ENCODE peak calls at places on chromosomes 4 and X, in eight cellular contexts. One of them, this sample, is unnamed.

GRCh38 chr4:112178731-112179130 is 33.5 kb downstream of the FAM241A start:
- DNase-seq in lower leg skin: no peak
- DNase-seq in upper lobe of left lung: no peak
- DNase-seq in HCT116: no peak
- DNase-seq in tibial nerve: no peak
- DNase-seq in gastrocnemius medialis: no peak
- DNase-seq in heart left ventricle: no peak
- DNase-seq in endothelial cell of umbilical vein: no peak
- DNase-seq in this sample: no peak

GRCh38 chrX:37785569-37785968 is 5.7 kb downstream of the CYBB start:
- DNase-seq in lower leg skin: no peak
- DNase-seq in upper lobe of left lung: peak; percentile 53
- DNase-seq in tibial nerve: no peak
- DNase-seq in gastrocnemius medialis: no peak
- DNase-seq in endothelial cell of umbilical vein: no peak
- DNase-seq in HCT116: no peak
- DNase-seq in heart left ventricle: no peak
- DNase-seq in this sample: peak; percentile 87

GRCh38 chrX:77014655-77015377 is 432.4 kb upstream of the FGF16 start:
- DNase-seq in HCT116: no peak
- DNase-seq in lower leg skin: no peak
- DNase-seq in upper lobe of left lung: no peak
- DNase-seq in endothelial cell of umbilical vein: no peak
- DNase-seq in heart left ventricle: no peak
- DNase-seq in tibial nerve: no peak
- DNase-seq in gastrocnemius medialis: no peak
- DNase-seq in this sample: peak; percentile 20

GRCh38 chr4:165537028-165537648 is 158.3 kb downstream of the CPE start:
- DNase-seq in HCT116: peak; percentile 51
- DNase-seq in endothelial cell of umbilical vein: peak; percentile 83
- DNase-seq in tibial nerve: no peak
- DNase-seq in lower leg skin: no peak
- DNase-seq in gastrocnemius medialis: no peak
- DNase-seq in upper lobe of left lung: no peak
- DNase-seq in heart left ventricle: no peak
- DNase-seq in this sample: peak; percentile 56

GRCh38 chrX:154378059-154378798 is 866 bp upstream of the EMD start:
- DNase-seq in heart left ventricle: peak; percentile 64
- DNase-seq in tibial nerve: no peak
- DNase-seq in gastrocnemius medialis: peak; percentile 52
- DNase-seq in endothelial cell of umbilical vein: peak; percentile 70
- DNase-seq in lower leg skin: peak; percentile 33
- DNase-seq in upper lobe of left lung: peak; percentile 62
- DNase-seq in HCT116: no peak
- DNase-seq in this sample: no peak

GRCh38 chr4:101198741-101199339 is 148.5 kb downstream of the PPP3CA start:
- DNase-seq in gastrocnemius medialis: no peak
- DNase-seq in endothelial cell of umbilical vein: no peak
- DNase-seq in HCT116: no peak
- DNase-seq in tibial nerve: no peak
- DNase-seq in heart left ventricle: no peak
- DNase-seq in lower leg skin: no peak
- DNase-seq in upper lobe of left lung: no peak
- DNase-seq in this sample: no peak

GRCh38 chr4:66564901-66565648 is 894.8 kb upstream of the EPHA5 start:
- DNase-seq in gastrocnemius medialis: no peak
- DNase-seq in HCT116: no peak
- DNase-seq in endothelial cell of umbilical vein: no peak
- DNase-seq in heart left ventricle: no peak
- DNase-seq in tibial nerve: no peak
- DNase-seq in lower leg skin: no peak
- DNase-seq in upper lobe of left lung: no peak
- DNase-seq in this sample: no peak

GRCh38 chr4:91497892-91498291 is 805.9 kb upstream of the GRID2 start:
- DNase-seq in endothelial cell of umbilical vein: no peak
- DNase-seq in tibial nerve: no peak
- DNase-seq in gastrocnemius medialis: no peak
- DNase-seq in lower leg skin: no peak
- DNase-seq in HCT116: no peak
- DNase-seq in upper lobe of left lung: no peak
- DNase-seq in heart left ventricle: no peak
- DNase-seq in this sample: no peak

GRCh38 chrX:20066968-20067708 is 49.6 kb downstream of the MAP7D2 start:
- DNase-seq in gastrocnemius medialis: no peak
- DNase-seq in HCT116: peak; percentile 38
- DNase-seq in upper lobe of left lung: peak; percentile 27
- DNase-seq in lower leg skin: no peak
- DNase-seq in tibial nerve: no peak
- DNase-seq in heart left ventricle: no peak
- DNase-seq in endothelial cell of umbilical vein: peak; percentile 11
- DNase-seq in this sample: peak; percentile 67

DNA sequence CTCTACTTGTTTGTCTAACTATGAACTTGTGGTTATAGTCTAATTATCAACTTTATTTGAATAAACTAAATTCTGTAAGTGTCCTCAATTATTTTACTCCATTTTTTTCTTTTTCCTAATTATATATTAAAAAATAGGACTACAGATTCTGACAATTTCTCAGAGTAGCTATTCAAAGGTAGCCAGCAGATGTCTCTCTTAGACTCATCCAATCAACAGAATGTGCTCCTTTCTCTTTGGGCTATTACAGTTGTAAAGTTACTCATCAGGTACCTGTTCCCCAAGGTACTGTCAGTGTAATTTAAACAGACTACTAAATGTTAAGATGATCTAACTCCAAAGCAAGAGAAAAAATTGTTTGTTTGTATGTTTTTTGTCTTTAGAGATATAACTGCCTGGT is 248.6 kb downstream of the PCDH18 start:
- DNase-seq in upper lobe of left lung: no peak
- DNase-seq in heart left ventricle: no peak
- DNase-seq in HCT116: no peak
- DNase-seq in gastrocnemius medialis: no peak
- DNase-seq in endothelial cell of umbilical vein: no peak
- DNase-seq in lower leg skin: no peak
- DNase-seq in tibial nerve: no peak
- DNase-seq in this sample: no peak
- TF ChIP-seq CTCF in upper lobe of left lung: no peak
- TF ChIP-seq CTCF in heart left ventricle: peak; percentile 25
- TF ChIP-seq CTCF in HCT116: no peak
- TF ChIP-seq CTCF in gastrocnemius medialis: no peak
- TF ChIP-seq CTCF in endothelial cell of umbilical vein: no peak
- TF ChIP-seq CTCF in lower leg skin: no peak
- TF ChIP-seq CTCF in tibial nerve: no peak
- TF ChIP-seq CTCF in this sample: no peak

GRCh38 chr4:72569719-72570235 is 756 bp upstream of the ADAMTS3 start:
- DNase-seq in upper lobe of left lung: no peak
- DNase-seq in tibial nerve: no peak
- DNase-seq in gastrocnemius medialis: no peak
- DNase-seq in endothelial cell of umbilical vein: peak; percentile 1
- DNase-seq in heart left ventricle: no peak
- DNase-seq in lower leg skin: no peak
- DNase-seq in HCT116: no peak
- DNase-seq in this sample: no peak

GRCh38 chr4:72566573-72566972 is 2.4 kb downstream of the ADAMTS3 start:
- DNase-seq in endothelial cell of umbilical vein: no peak
- DNase-seq in tibial nerve: no peak
- DNase-seq in heart left ventricle: no peak
- DNase-seq in HCT116: no peak
- DNase-seq in upper lobe of left lung: no peak
- DNase-seq in lower leg skin: no peak
- DNase-seq in gastrocnemius medialis: no peak
- DNase-seq in this sample: no peak

GRCh38 chr4:72568959-72569718 is at the start of gene ADAMTS3:
- DNase-seq in gastrocnemius medialis: no peak
- DNase-seq in tibial nerve: no peak
- DNase-seq in HCT116: no peak
- DNase-seq in endothelial cell of umbilical vein: peak; percentile 56
- DNase-seq in heart left ventricle: peak; percentile 49
- DNase-seq in lower leg skin: peak; percentile 27
- DNase-seq in upper lobe of left lung: peak; percentile 67
- DNase-seq in this sample: peak; percentile 6

GRCh38 chr4:72567036-72567435 is 2.0 kb downstream of the ADAMTS3 start:
- DNase-seq in HCT116: no peak
- DNase-seq in lower leg skin: no peak
- DNase-seq in heart left ventricle: no peak
- DNase-seq in endothelial cell of umbilical vein: peak; percentile 3
- DNase-seq in upper lobe of left lung: no peak
- DNase-seq in tibial nerve: no peak
- DNase-seq in gastrocnemius medialis: no peak
- DNase-seq in this sample: no peak

GRCh38 chr4:72567821-72568620 is 1.0 kb downstream of the ADAMTS3 start:
- DNase-seq in gastrocnemius medialis: peak; percentile 21
- DNase-seq in lower leg skin: peak; percentile 29
- DNase-seq in upper lobe of left lung: peak; percentile 87
- DNase-seq in endothelial cell of umbilical vein: peak; percentile 54
- DNase-seq in HCT116: no peak
- DNase-seq in tibial nerve: peak; percentile 21
- DNase-seq in heart left ventricle: peak; percentile 72
- DNase-seq in this sample: peak; percentile 16
- TF ChIP-seq POLR2A in gastrocnemius medialis: no peak
- TF ChIP-seq POLR2A in lower leg skin: no peak
- TF ChIP-seq POLR2A in upper lobe of left lung: no peak
- TF ChIP-seq POLR2A in endothelial cell of umbilical vein: no peak
- TF ChIP-seq POLR2A in HCT116: no peak
- TF ChIP-seq POLR2A in tibial nerve: no peak
- TF ChIP-seq POLR2A in heart left ventricle: no peak
- TF ChIP-seq POLR2A in this sample: no peak

DNA sequence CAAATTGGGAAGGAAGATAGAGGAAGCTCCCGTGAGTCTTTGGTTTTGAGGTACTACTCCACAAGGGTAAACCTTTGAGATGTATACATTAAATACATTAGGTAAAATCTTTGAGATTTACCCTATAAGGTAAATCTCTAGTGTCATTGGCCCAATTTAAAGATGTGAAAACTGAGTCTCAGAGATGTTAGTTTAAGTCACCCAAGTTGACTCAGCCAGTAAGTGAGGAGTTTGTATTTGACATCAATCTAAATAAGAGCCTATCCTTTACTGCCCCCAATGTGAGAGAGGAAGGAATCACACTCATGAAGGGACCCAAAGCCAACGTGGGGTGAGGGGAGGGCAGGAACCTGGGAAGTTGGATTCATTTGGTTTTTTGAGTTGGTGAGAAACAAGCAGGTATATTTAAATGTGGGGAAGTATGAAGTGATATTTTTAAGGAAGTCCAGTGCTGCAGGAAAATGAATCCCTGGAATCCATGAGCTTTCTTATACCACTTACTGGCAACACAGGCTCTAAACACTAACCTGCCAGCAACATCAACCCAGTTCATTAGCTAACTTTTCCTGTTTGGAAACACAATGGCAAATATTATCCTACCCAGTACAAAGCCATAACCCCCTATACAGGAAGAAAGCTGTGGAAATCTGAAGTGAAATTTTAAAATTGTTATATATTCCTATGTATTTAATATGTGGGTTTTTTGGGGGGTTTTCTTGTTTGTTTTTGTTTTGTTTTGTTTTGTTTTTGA is 55.3 kb downstream of the PALLD start:
- DNase-seq in HCT116: peak; percentile 59
- DNase-seq in heart left ventricle: no peak
- DNase-seq in tibial nerve: no peak
- DNase-seq in upper lobe of left lung: no peak
- DNase-seq in gastrocnemius medialis: no peak
- DNase-seq in lower leg skin: no peak
- DNase-seq in endothelial cell of umbilical vein: peak; percentile 61
- DNase-seq in this sample: peak; percentile 32
- TF ChIP-seq CTCF in HCT116: peak; percentile 55
- TF ChIP-seq CTCF in heart left ventricle: no peak
- TF ChIP-seq CTCF in tibial nerve: no peak
- TF ChIP-seq CTCF in upper lobe of left lung: no peak
- TF ChIP-seq CTCF in gastrocnemius medialis: no peak
- TF ChIP-seq CTCF in lower leg skin: no peak
- TF ChIP-seq CTCF in endothelial cell of umbilical vein: no peak
- TF ChIP-seq CTCF in this sample: no peak

GRCh38 chrX:132480581-132481203 is 8.1 kb downstream of the MBNL3 start:
- DNase-seq in endothelial cell of umbilical vein: peak; percentile 80
- DNase-seq in upper lobe of left lung: peak; percentile 47
- DNase-seq in HCT116: no peak
- DNase-seq in lower leg skin: peak; percentile 34
- DNase-seq in tibial nerve: no peak
- DNase-seq in gastrocnemius medialis: peak; percentile 11
- DNase-seq in heart left ventricle: peak; percentile 27
- DNase-seq in this sample: peak; percentile 88
- TF ChIP-seq POLR2A in endothelial cell of umbilical vein: no peak
- TF ChIP-seq POLR2A in upper lobe of left lung: no peak
- TF ChIP-seq POLR2A in HCT116: no peak
- TF ChIP-seq POLR2A in lower leg skin: no peak
- TF ChIP-seq POLR2A in tibial nerve: no peak
- TF ChIP-seq POLR2A in gastrocnemius medialis: no peak
- TF ChIP-seq POLR2A in heart left ventricle: no peak
- TF ChIP-seq POLR2A in this sample: no peak

DNA sequence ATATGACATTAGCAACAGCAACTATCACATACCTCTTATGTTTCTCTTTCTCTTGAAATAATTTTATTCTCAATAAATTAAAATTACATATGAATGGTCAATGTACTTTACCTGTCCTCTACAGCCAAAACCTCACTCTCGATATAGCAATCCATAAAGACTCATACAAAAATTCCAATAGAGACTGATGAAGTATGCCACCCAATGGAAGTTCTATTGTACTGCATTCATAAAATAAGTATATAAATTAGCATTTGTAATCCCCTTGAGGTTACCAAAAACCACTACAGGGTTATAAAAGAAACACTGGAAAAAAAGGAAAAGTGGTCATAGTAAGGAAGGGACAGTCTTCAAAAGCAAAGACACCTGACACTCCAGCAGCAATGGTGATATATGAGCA is 32.8 kb downstream of the CLDN2 start:
- DNase-seq in gastrocnemius medialis: no peak
- DNase-seq in tibial nerve: no peak
- DNase-seq in endothelial cell of umbilical vein: peak; percentile 25
- DNase-seq in upper lobe of left lung: no peak
- DNase-seq in lower leg skin: no peak
- DNase-seq in HCT116: no peak
- DNase-seq in heart left ventricle: no peak
- DNase-seq in this sample: peak; percentile 3
- TF ChIP-seq CTCF in gastrocnemius medialis: peak; percentile 40
- TF ChIP-seq CTCF in tibial nerve: peak; percentile 5
- TF ChIP-seq CTCF in endothelial cell of umbilical vein: peak; percentile 13
- TF ChIP-seq CTCF in upper lobe of left lung: no peak
- TF ChIP-seq CTCF in lower leg skin: no peak
- TF ChIP-seq CTCF in HCT116: peak; percentile 47
- TF ChIP-seq CTCF in heart left ventricle: peak; percentile 19
- TF ChIP-seq CTCF in this sample: peak; percentile 16

GRCh38 chr4:83012631-83013419 is 2.2 kb upstream of the LIN54 start:
- DNase-seq in upper lobe of left lung: peak; percentile 97
- DNase-seq in heart left ventricle: peak; percentile 98
- DNase-seq in HCT116: peak; percentile 97
- DNase-seq in lower leg skin: peak; percentile 94
- DNase-seq in tibial nerve: peak; percentile 94
- DNase-seq in gastrocnemius medialis: peak; percentile 96
- DNase-seq in endothelial cell of umbilical vein: peak; percentile 99
- DNase-seq in this sample: peak; percentile 98
- TF ChIP-seq POLR2A in upper lobe of left lung: no peak
- TF ChIP-seq POLR2A in heart left ventricle: no peak
- TF ChIP-seq POLR2A in HCT116: no peak
- TF ChIP-seq POLR2A in lower leg skin: no peak
- TF ChIP-seq POLR2A in tibial nerve: peak; percentile 74
- TF ChIP-seq POLR2A in gastrocnemius medialis: peak; percentile 93
- TF ChIP-seq POLR2A in endothelial cell of umbilical vein: peak; percentile 37
- TF ChIP-seq POLR2A in this sample: peak; percentile 60

This sample was measured in NB4.